ENCODE peak calls at places on chromosomes 16 and 17, in four cellular contexts. B is Peyer's patch; D is stimulated activated CD4-positive, alpha-beta T cell treated with anti-CD3 and anti-CD28 coated beads, Interleukin-1b, Interleukin-23, amount 100 ng/mL, for 4 hours; Z is retina. U is an unnamed sample.

GRCh38 chr16:46911038-46911437 is 26.9 kb downstream of the GPT2 start:
- DNase-seq in B (peak; percentile 47), Z (no peak), D (no peak), U (no peak)

GRCh38 chr16:57106767-57107166 is 14.4 kb downstream of the CPNE2 start:
- DNase-seq in D (no peak), B (no peak), Z (no peak), U (no peak)

GRCh38 chr16:69924777-69925191 is 26.4 kb upstream of the CLEC18A start:
- DNase-seq in B (no peak), D (no peak), Z (no peak), U (no peak)

GRCh38 chr16:1257561-1258217 is 1.8 kb downstream of the TPSD1 start:
- DNase-seq in B (no peak), Z (no peak), D (no peak), U (no peak)

GRCh38 chr17:65902831-65903549 is 288.9 kb downstream of the CEP112 start:
- DNase-seq in B (no peak), Z (peak; percentile 52), D (no peak), U (no peak)

GRCh38 chr16:9870962-9871361 is 311.3 kb downstream of the GRIN2A start:
- DNase-seq in Z (no peak), B (no peak), D (no peak), U (no peak)

GRCh38 chr16:89152831-89153700 is 18.5 kb upstream of the CDH15 start:
- DNase-seq in D (no peak), Z (no peak), B (peak; percentile 48), U (no peak)

GRCh38 chr16:77844801-77845200 is 56.4 kb downstream of the VAT1L start:
- DNase-seq in Z (no peak), B (no peak), D (no peak), U (no peak)

GRCh38 chr17:58734040-58734439 is 21.6 kb upstream of the PPM1E start:
- DNase-seq in Z (no peak), B (no peak), D (no peak), U (no peak)

GRCh38 chr17:48546924-48547838 is 2.3 kb upstream of the HOXB2 start:
- DNase-seq in D (no peak), B (no peak), Z (peak; percentile 57), U (no peak)

GRCh38 chr16:67548265-67549126 is 13.8 kb upstream of the CTCF start:
- DNase-seq in Z (no peak), D (no peak), B (peak; percentile 68), U (no peak)

GRCh38 chr17:49618112-49618611 is 42.5 kb downstream of the NXPH3 start:
- DNase-seq in Z (no peak), B (no peak), D (no peak), U (no peak)

GRCh38 chr16:30335598-30336474 is 19.3 kb downstream of the CD2BP2 start:
- DNase-seq in D (no peak), Z (no peak), B (no peak), U (no peak)

GRCh38 chr16:83539736-83540490 is 267.9 kb upstream of the HSBP1 start:
- DNase-seq in B (no peak), D (no peak), Z (no peak), U (no peak)

GRCh38 chr16:54927125-54928015 is 3.3 kb upstream of the IRX5 start:
- DNase-seq in D (no peak), B (no peak), Z (no peak), U (no peak)

GRCh38 chr17:78117027-78117981 is 11.3 kb downstream of the TMC6 start:
- DNase-seq in Z (no peak), D (no peak), B (no peak), U (no peak)

GRCh38 chr16:56603589-56603988 is 4.8 kb upstream of the MT2A start:
- DNase-seq in D (no peak), B (no peak), Z (no peak), U (no peak)

GRCh38 chr17:72699566-72699965 is 392.9 kb downstream of the SLC39A11 start:
- DNase-seq in Z (no peak), B (no peak), D (no peak), U (no peak)

GRCh38 chr17:79142375-79142774 is 67.8 kb downstream of the ENGASE start:
- DNase-seq in Z (no peak), D (no peak), B (no peak), U (no peak)

GRCh38 chr17:69575346-69575761 is 160.9 kb downstream of the MAP2K6 start:
- DNase-seq in D (no peak), B (no peak), Z (peak; percentile 4), U (no peak)

GRCh38 chr17:78822552-78822951 is 18.1 kb downstream of the USP36 start:
- DNase-seq in B (no peak), Z (no peak), D (no peak), U (no peak)

GRCh38 chr17:76626442-76626841 is 17.1 kb downstream of the ST6GALNAC1 start:
- DNase-seq in D (no peak), B (no peak), Z (no peak), U (no peak)

GRCh38 chr17:66614469-66614868 is 220.4 kb upstream of the CACNG5 start:
- DNase-seq in Z (no peak), D (no peak), B (no peak), U (no peak)

GRCh38 chr16:27108826-27109665 is 42.3 kb downstream of the C16orf82 start:
- DNase-seq in D (no peak), B (no peak), Z (no peak), U (no peak)

GRCh38 chr16:11198817-11199216 is 57.2 kb downstream of the SOCS1 start:
- DNase-seq in D (no peak), Z (no peak), B (no peak), U (no peak)

GRCh38 chr17:1008008-1008761 is 11.3 kb downstream of the TIMM22 start:
- DNase-seq in D (no peak), B (no peak), Z (no peak), U (no peak)

GRCh38 chr17:48048321-48049140 is at the start of gene NFE2L1:
- DNase-seq in B (peak; percentile 75), D (no peak), Z (peak; percentile 97), U (no peak)

GRCh38 chr17:67594115-67594878 is 123.4 kb upstream of the NOL11 start:
- DNase-seq in B (no peak), D (no peak), Z (no peak), U (no peak)

GRCh38 chr17:38673714-38674012 is 1.1 kb downstream of the EPOP start:
- DNase-seq in D (no peak), B (peak; percentile 27), Z (no peak), U (no peak)

GRCh38 chr17:43578699-43579569 is 32.8 kb upstream of the ETV4 start:
- DNase-seq in D (peak; percentile 3), B (peak; percentile 30), Z (peak; percentile 59), U (peak; percentile 43)

GRCh38 chr17:178292-179065 is 3.0 kb downstream of the DOC2B start:
- DNase-seq in D (no peak), Z (no peak), B (no peak), U (no peak)

GRCh38 chr16:154223-155030 is 2.0 kb downstream of the HBZ start:
- DNase-seq in Z (peak; percentile 64), D (no peak), B (no peak), U (no peak)

GRCh38 chr16:49453001-49453400 is 79.4 kb downstream of the C16orf78 start:
- DNase-seq in B (no peak), D (no peak), Z (no peak), U (no peak)

GRCh38 chr17:3914319-3914685 is 2.0 kb downstream of the P2RX1 start:
- DNase-seq in Z (no peak), D (no peak), B (peak; percentile 88), U (peak; percentile 73)

GRCh38 chr17:57694051-57694450 is 51.0 kb downstream of the CCDC182 start:
- DNase-seq in B (no peak), D (no peak), Z (no peak), U (no peak)

GRCh38 chr17:5585814-5586558 is 1.7 kb upstream of the NLRP1 start:
- DNase-seq in B (no peak), D (no peak), Z (no peak), U (no peak)

GRCh38 chr17:28385037-28385797 is 13.7 kb downstream of the SARM1 start:
- DNase-seq in B (peak; percentile 24), Z (no peak), D (peak; percentile 13), U (no peak)

U was measured in GM12892.